ENCODE peak calls at places on chromosome 4, in five cellular contexts. J is NCI-H1436; W is cardiac fibroblast; B is stimulated activated CD4-positive, alpha-beta T cell treated with anti-CD3 and anti-CD28 coated beads, Interleukin-4, amount 100 ng/mL, for 48 hours; D is GM19239. O is an unnamed sample.

GRCh38 chr4:65918872-65919271 is 248.6 kb upstream of the EPHA5 start:
- DNase-seq in J (no peak), W (no peak), B (no peak), D (no peak), O (no peak)

GRCh38 chr4:175459571-175459970 is 352.5 kb downstream of the GPM6A start:
- DNase-seq in J (no peak), W (no peak), B (no peak), D (no peak), O (no peak)

GRCh38 chr4:167906851-167907250 is 185.5 kb upstream of the ANXA10 start:
- DNase-seq in J (no peak), W (no peak), B (no peak), D (no peak), O (no peak)

GRCh38 chr4:108272566-108272965 is 103.8 kb upstream of the LEF1 start:
- DNase-seq in J (no peak), W (no peak), B (no peak), D (no peak), O (no peak)

GRCh38 chr4:7351014-7351413 is 83.7 kb downstream of the PSAPL1 start:
- DNase-seq in J (no peak), W (no peak), B (no peak), D (no peak), O (no peak)

GRCh38 chr4:8886625-8887406 is 15.2 kb upstream of the HMX1 start:
- DNase-seq in J (no peak), W (no peak), B (no peak), D (no peak), O (no peak)

GRCh38 chr4:141900841-141901240 is 264.5 kb downstream of the IL15 start:
- DNase-seq in J (no peak), W (no peak), B (no peak), D (no peak), O (peak)

GRCh38 chr4:168877779-168878491 is 132.1 kb downstream of the CBR4 start:
- DNase-seq in J (no peak), W (peak), B (peak), D (no peak), O (no peak)

GRCh38 chr4:145287351-145287750 is 107.0 kb upstream of the OTUD4 start:
- DNase-seq in J (no peak), W (no peak), B (no peak), D (no peak), O (no peak)

GRCh38 chr4:98166025-98166730 is 22.9 kb upstream of the STPG2 start:
- DNase-seq in J (no peak), W (peak), B (no peak), D (no peak), O (no peak)

GRCh38 chr4:151672996-151673395 is 87.8 kb downstream of the GATB start:
- DNase-seq in J (no peak), W (no peak), B (no peak), D (no peak), O (no peak)

GRCh38 chr4:183286590-183287308 is 33.3 kb downstream of the CLDN22 start:
- DNase-seq in J (no peak), W (no peak), B (no peak), D (no peak), O (no peak)

GRCh38 chr4:110550260-110550659 is 72.6 kb downstream of the PITX2 start:
- DNase-seq in J (no peak), W (peak), B (no peak), D (no peak), O (no peak)

GRCh38 chr4:15784959-15785634 is 7.0 kb downstream of the CD38 start:
- DNase-seq in J (no peak), W (no peak), B (no peak), D (peak), O (no peak)

GRCh38 chr4:67751260-67751659 is 2.9 kb downstream of the GNRHR start:
- DNase-seq in J (no peak), W (no peak), B (no peak), D (no peak), O (no peak)

GRCh38 chr4:41696131-41696530 is 52.4 kb downstream of the PHOX2B start:
- DNase-seq in J (peak), W (no peak), B (no peak), D (no peak), O (no peak)

GRCh38 chr4:122045533-122045932 is 93.7 kb upstream of the TRPC3 start:
- DNase-seq in J (no peak), W (peak), B (no peak), D (no peak), O (peak)

GRCh38 chr4:102574317-102574716 is 73.2 kb downstream of the NFKB1 start:
- DNase-seq in J (no peak), W (peak), B (no peak), D (no peak), O (no peak)

GRCh38 chr4:83378426-83378825 is 43.8 kb upstream of the HPSE start:
- DNase-seq in J (no peak), W (no peak), B (no peak), D (no peak), O (no peak)

GRCh38 chr4:38989487-38989886 is 42.7 kb downstream of the TMEM156 start:
- DNase-seq in J (no peak), W (no peak), B (no peak), D (no peak), O (no peak)

GRCh38 chr4:3288571-3289094 is 4.2 kb upstream of the RGS12 start:
- DNase-seq in J (no peak), W (no peak), B (no peak), D (no peak), O (no peak)

GRCh38 chr4:73021634-73022033 is 47.9 kb downstream of the COX18 start:
- DNase-seq in J (no peak), W (peak), B (no peak), D (no peak), O (peak)

GRCh38 chr4:110149089-110149488 is 49.3 kb downstream of the ELOVL6 start:
- DNase-seq in J (no peak), W (no peak), B (no peak), D (no peak), O (no peak)

GRCh38 chr4:177010421-177010820 is 217.7 kb upstream of the VEGFC start:
- DNase-seq in J (no peak), W (no peak), B (no peak), D (no peak), O (no peak)

GRCh38 chr4:24262084-24262483 is 322.3 kb downstream of the DHX15 start:
- DNase-seq in J (no peak), W (no peak), B (no peak), D (no peak), O (no peak)

GRCh38 chr4:160370046-160370445 is 1267.2 kb downstream of the RAPGEF2 start:
- DNase-seq in J (no peak), W (no peak), B (no peak), D (no peak), O (no peak)

GRCh38 chr4:144579411-144580020 is 66.4 kb upstream of the HHIP start:
- DNase-seq in J (no peak), W (peak), B (no peak), D (no peak), O (no peak)

GRCh38 chr4:6732441-6733357 is 16.7 kb downstream of the BLOC1S4 start:
- DNase-seq in J (no peak), W (peak), B (no peak), D (no peak), O (no peak)

GRCh38 chr4:159017323-159018036 is 85.4 kb upstream of the RAPGEF2 start:
- DNase-seq in J (no peak), W (no peak), B (no peak), D (no peak), O (no peak)

GRCh38 chr4:62709618-62710252 is 1509.6 kb downstream of the ADGRL3 start:
- DNase-seq in J (peak), W (peak), B (no peak), D (no peak), O (peak)

GRCh38 chr4:97215426-97215825 is 927.9 kb downstream of the STPG2 start:
- DNase-seq in J (no peak), W (no peak), B (no peak), D (no peak), O (no peak)

GRCh38 chr4:10008208-10009005 is 12.9 kb downstream of the SLC2A9 start:
- DNase-seq in J (no peak), W (peak), B (no peak), D (no peak), O (no peak)

GRCh38 chr4:40458109-40458508 is 123.0 kb downstream of the CHRNA9 start:
- DNase-seq in J (no peak), W (no peak), B (no peak), D (no peak), O (no peak)

GRCh38 chr4:143089291-143089690 is 95.4 kb upstream of the USP38 start:
- DNase-seq in J (no peak), W (no peak), B (no peak), D (no peak), O (no peak)

GRCh38 chr4:176433983-176434382 is 114.2 kb downstream of the SPCS3 start:
- DNase-seq in J (no peak), W (no peak), B (no peak), D (no peak), O (no peak)

GRCh38 chr4:156329779-156330178 is 376.1 kb upstream of the CTSO start:
- DNase-seq in J (no peak), W (peak), B (no peak), D (no peak), O (no peak)

GRCh38 chr4:70915048-70915815 is 13.1 kb downstream of the MOB1B start:
- DNase-seq in J (no peak), W (no peak), B (no peak), D (no peak), O (no peak)

GRCh38 chr4:7683126-7683703 is 248.5 kb upstream of the PSAPL1 start:
- DNase-seq in J (no peak), W (no peak), B (no peak), D (no peak), O (no peak)